ENCODE peak calls at places on chromosomes 3 and 15, in eight cellular contexts. F is fibroblast of pulmonary artery, X is cardiac muscle cell, J is PC-3, W is fibroblast of villous mesenchyme, P is GM06990, V is mesenchymal stem cell, R is DND-41. O is an unnamed sample.
A peak's percentile ranks its signal among the peaks of the same experiment; 100 is the strongest.

GRCh38 chr15:31299588-31300207 is 26.9 kb upstream of the KLF13 start:
- DNase-seq in V (no peak), F (no peak), W (no peak), P (no peak), J (no peak), X (no peak), R (peak; percentile 1), O (no peak)

GRCh38 chr15:65263313-65263712 is 23.4 kb downstream of the PARP16 start:
- DNase-seq in X (no peak), P (no peak), J (no peak), R (no peak), V (no peak), W (peak; percentile 20), F (no peak), O (no peak)

GRCh38 chr3:61627768-61628185 is 66.4 kb downstream of the PTPRG start:
- DNase-seq in J (peak; percentile 16), R (no peak), V (peak; percentile 44), F (peak; percentile 77), P (no peak), X (no peak), W (peak; percentile 96), O (no peak)

GRCh38 chr3:132253262-132253878 is 63.8 kb upstream of the ACP3 start:
- DNase-seq in P (peak; percentile 1), W (peak; percentile 77), J (peak; percentile 77), R (peak; percentile 5), V (peak; percentile 76), F (peak; percentile 86), X (peak; percentile 66), O (peak; percentile 79)

GRCh38 chr15:64623347-64624024 is 151.9 kb downstream of the RBPMS2 start:
- DNase-seq in R (no peak), X (no peak), P (peak; percentile 15), V (no peak), F (no peak), W (peak; percentile 53), J (no peak), O (peak; percentile 73)

GRCh38 chr15:82045179-82045891 is 483 bp downstream of the MEX3B start:
- DNase-seq in J (no peak), P (peak; percentile 48), X (peak; percentile 78), R (peak; percentile 32), W (peak; percentile 53), V (peak; percentile 80), F (peak; percentile 49), O (peak; percentile 26)

GRCh38 chr3:100777271-100777670 is 68.0 kb downstream of the TFG start:
- DNase-seq in R (no peak), P (no peak), W (peak; percentile 42), V (no peak), J (peak; percentile 53), X (no peak), F (no peak), O (no peak)

GRCh38 chr15:67124911-67125588 is 59.6 kb downstream of the SMAD3 start:
- DNase-seq in P (no peak), W (no peak), X (no peak), J (no peak), V (no peak), R (no peak), F (no peak), O (no peak)

GRCh38 chr15:32657198-32657886 is 15.8 kb downstream of the SCG5 start:
- DNase-seq in X (no peak), J (peak; percentile 58), V (no peak), P (no peak), R (no peak), F (no peak), W (no peak), O (no peak)

GRCh38 chr3:23479026-23479425 is 275.9 kb downstream of the UBE2E2 start:
- DNase-seq in J (peak; percentile 22), R (no peak), F (no peak), X (no peak), P (no peak), V (no peak), W (no peak), O (no peak)

GRCh38 chr3:132753946-132754345 is 31.7 kb upstream of the NPHP3 start:
- DNase-seq in F (no peak), V (no peak), P (no peak), X (no peak), W (no peak), R (no peak), J (no peak), O (no peak)

GRCh38 chr15:70767668-70768067 is 4.3 kb upstream of the UACA start:
- DNase-seq in R (no peak), F (no peak), W (no peak), V (no peak), J (no peak), X (no peak), P (no peak), O (no peak)

GRCh38 chr3:9110802-9111201 is 138.6 kb downstream of the SRGAP3 start:
- DNase-seq in P (no peak), X (no peak), R (no peak), F (peak; percentile 3), W (no peak), V (no peak), J (no peak), O (no peak)

GRCh38 chr3:105571005-105571404 is 204.3 kb downstream of the ALCAM start:
- DNase-seq in R (no peak), V (no peak), P (no peak), W (no peak), X (no peak), F (no peak), J (no peak), O (no peak)

GRCh38 chr15:45804028-45804427 is 169.2 kb downstream of the SQOR start:
- DNase-seq in V (no peak), F (no peak), P (no peak), R (no peak), W (no peak), X (no peak), J (no peak), O (no peak)

GRCh38 chr3:110790631-110791030 is 281.0 kb upstream of the NECTIN3 start:
- DNase-seq in J (no peak), R (no peak), F (no peak), V (no peak), P (no peak), W (no peak), X (no peak), O (no peak)

DNA sequence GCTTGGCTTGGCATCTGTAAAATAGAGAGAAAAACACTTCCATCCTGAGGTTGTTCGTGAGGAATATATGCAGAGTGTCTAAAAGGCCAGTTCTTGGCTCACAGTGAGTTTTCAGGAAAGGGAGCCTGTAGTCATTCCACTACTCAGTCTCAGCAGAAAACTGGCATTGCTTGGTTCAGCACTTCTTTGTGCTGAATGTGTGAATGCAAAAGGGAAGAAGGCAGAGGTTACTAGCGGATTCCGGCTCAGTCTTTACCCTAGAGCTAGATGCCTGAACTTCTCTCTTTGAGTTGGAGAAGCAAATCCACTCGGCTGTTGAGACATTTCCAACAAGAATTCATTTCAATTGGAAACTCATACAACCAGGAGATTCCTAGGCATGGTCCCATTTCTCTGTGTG is 23.1 kb upstream of the FRMD4B start:
- DNase-seq in V (no peak), R (no peak), X (no peak), W (no peak), J (no peak), F (no peak), P (no peak), O (no peak)
- H3K4me3 ChIP-seq in V (no peak overlapping the region), R (no peak overlapping the region), X (no peak overlapping the region), W (no peak overlapping the region), J (no peak overlapping the region), F (no peak overlapping the region), P (no peak overlapping the region), O (no peak overlapping the region)

GRCh38 chr3:114584734-114585371 is 291.0 kb downstream of the TIGIT start:
- DNase-seq in X (no peak), V (no peak), F (peak; percentile 17), W (no peak), J (no peak), R (no peak), P (no peak), O (peak; percentile 37)
- H3K4me3 ChIP-seq in X (no peak overlapping the region), V (peak overlapping the region; percentile 71), F (peak overlapping the region; percentile 16), W (no peak overlapping the region), J (no peak overlapping the region), R (no peak overlapping the region), P (no peak overlapping the region), O (peak overlapping the region; percentile 14)

GRCh38 chr15:96285715-96286367 is 44.7 kb upstream of the NR2F2 start:
- DNase-seq in P (no peak), V (no peak), X (no peak), J (no peak), F (no peak), R (no peak), W (no peak), O (no peak)

GRCh38 chr15:96290679-96291078 is 39.8 kb upstream of the NR2F2 start:
- DNase-seq in X (no peak), P (no peak), R (no peak), W (no peak), J (no peak), F (no peak), V (no peak), O (no peak)

DNA sequence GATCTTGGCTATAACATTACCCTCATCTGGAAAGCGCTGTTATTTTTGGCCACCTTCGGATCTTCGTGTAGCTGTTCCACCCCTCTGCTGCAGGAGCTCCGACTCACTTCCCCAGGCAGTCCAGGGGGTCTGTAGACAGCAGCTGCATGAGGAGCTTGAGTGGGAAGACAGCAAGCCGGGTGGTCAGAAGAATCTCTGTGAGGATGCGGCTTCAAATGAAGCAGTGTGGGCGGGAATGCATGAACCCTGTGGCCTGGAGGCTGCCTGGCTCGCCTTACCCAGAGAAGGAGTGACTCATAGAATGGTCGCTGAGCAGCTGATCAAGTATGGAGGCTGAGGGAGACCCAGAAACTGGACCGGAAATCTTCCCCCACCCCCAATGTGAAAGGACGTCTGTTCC is 45.2 kb upstream of the NR2F2 start:
- DNase-seq in J (no peak), W (peak; percentile 71), F (peak; percentile 63), X (no peak), P (no peak), V (peak; percentile 59), R (no peak), O (peak; percentile 31)
- H3K4me3 ChIP-seq in J (no peak overlapping the region), W (no peak overlapping the region), F (no peak overlapping the region), X (no peak overlapping the region), P (no peak overlapping the region), V (peak overlapping the region; percentile 10), R (no peak overlapping the region), O (no peak overlapping the region)

DNA sequence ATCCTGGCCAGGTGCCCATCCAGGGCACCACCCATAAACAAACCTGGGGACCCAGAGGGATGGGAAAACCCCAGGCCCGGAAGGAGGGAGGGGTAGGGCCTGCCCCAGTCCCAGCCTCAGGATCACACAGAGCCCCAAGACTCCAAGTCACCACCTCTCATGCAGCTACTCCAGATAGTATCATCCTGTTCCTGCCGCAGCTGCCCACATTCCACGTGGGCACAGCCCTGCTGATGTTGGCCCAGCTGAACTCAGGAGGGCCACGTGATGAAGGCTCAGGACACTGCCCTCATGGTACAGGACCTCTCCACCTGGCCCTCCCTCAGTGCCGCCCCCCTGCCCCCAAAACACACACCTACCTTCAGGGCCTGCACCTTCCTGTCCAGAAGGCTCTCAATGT is 69.5 kb downstream of the CACNA2D2 start:
- DNase-seq in P (no peak), W (no peak), V (no peak), R (no peak), J (no peak), F (no peak), X (no peak), O (no peak)
- H3K4me3 ChIP-seq in P (no peak overlapping the region), W (no peak overlapping the region), V (no peak overlapping the region), R (no peak overlapping the region), J (no peak overlapping the region), F (no peak overlapping the region), X (no peak overlapping the region), O (no peak overlapping the region)

GRCh38 chr3:156751461-156752025 is 74.6 kb upstream of the LEKR1 start:
- DNase-seq in R (no peak), X (peak; percentile 55), J (no peak), P (no peak), W (peak; percentile 87), V (peak; percentile 62), F (peak; percentile 80), O (peak; percentile 92)
- H3K4me3 ChIP-seq in R (no peak overlapping the region), X (no peak overlapping the region), J (no peak overlapping the region), P (no peak overlapping the region), W (peak overlapping the region; percentile 24), V (peak overlapping the region; percentile 34), F (no peak overlapping the region), O (peak overlapping the region; percentile 11)

O was measured in A673.